ENCODE peak calls at places on chromosome 1, in four cellular contexts. One of them, this sample, is unnamed.

GRCh38 chr1:21313146-21313885 is 23.1 kb upstream of the ECE1 start:
- DNase-seq in NCI-H524: peak
- DNase-seq in stimulated activated CD8-positive, alpha-beta memory T cell treated with anti-CD3 and anti-CD28 coated beads, Interleukin-4, amount 100 ng/mL, for 4 hours: no peak
- DNase-seq in endothelial cell of umbilical vein: peak
- DNase-seq in this sample: peak

GRCh38 chr1:207983044-207983443 is 72.1 kb upstream of the CD34 start:
- DNase-seq in NCI-H524: no peak
- DNase-seq in stimulated activated CD8-positive, alpha-beta memory T cell treated with anti-CD3 and anti-CD28 coated beads, Interleukin-4, amount 100 ng/mL, for 4 hours: no peak
- DNase-seq in endothelial cell of umbilical vein: no peak
- DNase-seq in this sample: no peak

GRCh38 chr1:54302951-54303843 is 103.0 kb downstream of the SSBP3 start:
- DNase-seq in NCI-H524: peak
- DNase-seq in stimulated activated CD8-positive, alpha-beta memory T cell treated with anti-CD3 and anti-CD28 coated beads, Interleukin-4, amount 100 ng/mL, for 4 hours: no peak
- DNase-seq in endothelial cell of umbilical vein: no peak
- DNase-seq in this sample: no peak

GRCh38 chr1:196393742-196394141 is 214.5 kb downstream of the KCNT2 start:
- DNase-seq in NCI-H524: no peak
- DNase-seq in stimulated activated CD8-positive, alpha-beta memory T cell treated with anti-CD3 and anti-CD28 coated beads, Interleukin-4, amount 100 ng/mL, for 4 hours: no peak
- DNase-seq in endothelial cell of umbilical vein: peak
- DNase-seq in this sample: no peak

GRCh38 chr1:68653882-68654281 is 157.0 kb upstream of the DEPDC1 start:
- DNase-seq in NCI-H524: no peak
- DNase-seq in stimulated activated CD8-positive, alpha-beta memory T cell treated with anti-CD3 and anti-CD28 coated beads, Interleukin-4, amount 100 ng/mL, for 4 hours: no peak
- DNase-seq in endothelial cell of umbilical vein: no peak
- DNase-seq in this sample: no peak

GRCh38 chr1:201001962-201002361 is 21.6 kb downstream of the KIF21B start:
- DNase-seq in NCI-H524: no peak
- DNase-seq in stimulated activated CD8-positive, alpha-beta memory T cell treated with anti-CD3 and anti-CD28 coated beads, Interleukin-4, amount 100 ng/mL, for 4 hours: no peak
- DNase-seq in endothelial cell of umbilical vein: no peak
- DNase-seq in this sample: no peak

GRCh38 chr1:43625063-43625780 is 24.7 kb upstream of the KDM4A start:
- DNase-seq in NCI-H524: no peak
- DNase-seq in stimulated activated CD8-positive, alpha-beta memory T cell treated with anti-CD3 and anti-CD28 coated beads, Interleukin-4, amount 100 ng/mL, for 4 hours: no peak
- DNase-seq in endothelial cell of umbilical vein: no peak
- DNase-seq in this sample: no peak

GRCh38 chr1:35845766-35846165 is 37.2 kb upstream of the AGO1 start:
- DNase-seq in NCI-H524: no peak
- DNase-seq in stimulated activated CD8-positive, alpha-beta memory T cell treated with anti-CD3 and anti-CD28 coated beads, Interleukin-4, amount 100 ng/mL, for 4 hours: no peak
- DNase-seq in endothelial cell of umbilical vein: no peak
- DNase-seq in this sample: no peak

GRCh38 chr1:13597166-13597565 is 13.5 kb downstream of the PDPN start:
- DNase-seq in NCI-H524: no peak
- DNase-seq in stimulated activated CD8-positive, alpha-beta memory T cell treated with anti-CD3 and anti-CD28 coated beads, Interleukin-4, amount 100 ng/mL, for 4 hours: no peak
- DNase-seq in endothelial cell of umbilical vein: no peak
- DNase-seq in this sample: no peak

GRCh38 chr1:226064816-226065248 is 2.3 kb downstream of the H3-3A start:
- DNase-seq in NCI-H524: peak
- DNase-seq in stimulated activated CD8-positive, alpha-beta memory T cell treated with anti-CD3 and anti-CD28 coated beads, Interleukin-4, amount 100 ng/mL, for 4 hours: peak
- DNase-seq in endothelial cell of umbilical vein: peak
- DNase-seq in this sample: no peak

GRCh38 chr1:234731371-234732085 is 121.5 kb upstream of the IRF2BP2 start:
- DNase-seq in NCI-H524: no peak
- DNase-seq in stimulated activated CD8-positive, alpha-beta memory T cell treated with anti-CD3 and anti-CD28 coated beads, Interleukin-4, amount 100 ng/mL, for 4 hours: no peak
- DNase-seq in endothelial cell of umbilical vein: peak
- DNase-seq in this sample: peak

GRCh38 chr1:201253906-201254624 is 29.2 kb upstream of the PKP1 start:
- DNase-seq in NCI-H524: no peak
- DNase-seq in stimulated activated CD8-positive, alpha-beta memory T cell treated with anti-CD3 and anti-CD28 coated beads, Interleukin-4, amount 100 ng/mL, for 4 hours: no peak
- DNase-seq in endothelial cell of umbilical vein: no peak
- DNase-seq in this sample: no peak

GRCh38 chr1:86069757-86070145 is 86.8 kb downstream of the COL24A1 start:
- DNase-seq in NCI-H524: no peak
- DNase-seq in stimulated activated CD8-positive, alpha-beta memory T cell treated with anti-CD3 and anti-CD28 coated beads, Interleukin-4, amount 100 ng/mL, for 4 hours: no peak
- DNase-seq in endothelial cell of umbilical vein: no peak
- DNase-seq in this sample: no peak

This sample was measured in coronary artery.